ENCODE peak calls at places on chromosomes 4 and X, in seven cellular contexts. D is A549, E is GM23338, J is SK-N-SH, T is HepG2, I is K562, C is GM12878. L is an unnamed sample.

GRCh38 chr4:42671431-42672194 is 14.7 kb upstream of the ATP8A1 start:
- DNase-seq in J (no peak), T (no peak), C (no peak), E (no peak), D (no peak), I (no peak), L (no peak)

GRCh38 chr4:33714971-33715370 is 2529.3 kb downstream of the ARAP2 start:
- DNase-seq in E (no peak), J (no peak), C (no peak), I (no peak), T (no peak), D (no peak), L (no peak)

GRCh38 chrX:38129366-38129765 is 91.3 kb downstream of the SRPX start:
- DNase-seq in J (no peak), C (no peak), I (no peak), D (no peak), E (no peak), T (no peak), L (no peak)

GRCh38 chr4:149999485-150000074 is 78.7 kb upstream of the DCLK2 start:
- DNase-seq in D (peak; percentile 36), J (peak; percentile 34), T (peak; percentile 32), E (peak; percentile 54), I (peak; percentile 10), C (no peak), L (peak; percentile 60)

GRCh38 chr4:1400191-1400805 is 5.9 kb downstream of the NKX1-1 start:
- DNase-seq in E (no peak), D (no peak), C (no peak), J (peak; percentile 21), T (no peak), I (no peak), L (no peak)

GRCh38 chr4:177057191-177057590 is 252.5 kb upstream of the NEIL3 start:
- DNase-seq in D (no peak), I (no peak), T (no peak), J (no peak), C (no peak), E (no peak), L (no peak)

GRCh38 chr4:2796261-2797187 is 3.6 kb downstream of the SH3BP2 start:
- DNase-seq in C (no peak), J (peak; percentile 29), E (no peak), I (no peak), T (no peak), D (no peak), L (no peak)

GRCh38 chrX:31656013-31656412 is 584.2 kb upstream of the FTHL17 start:
- DNase-seq in C (no peak), D (no peak), T (no peak), J (no peak), I (no peak), E (no peak), L (no peak)

GRCh38 chr4:73308286-73308685 is 49.7 kb upstream of the ANKRD17 start:
- DNase-seq in C (no peak), I (no peak), T (peak; percentile 24), E (peak; percentile 54), D (no peak), J (no peak), L (no peak)

GRCh38 chrX:97563531-97564133 is 679.9 kb downstream of the RPA4 start:
- DNase-seq in C (peak; percentile 66), T (peak; percentile 9), I (no peak), J (no peak), D (no peak), E (no peak), L (no peak)

GRCh38 chr4:41212221-41213203 is 1.8 kb downstream of the APBB2 start:
- DNase-seq in J (peak; percentile 55), D (peak; percentile 62), T (peak; percentile 64), E (peak; percentile 57), I (no peak), C (peak; percentile 70), L (no peak)

GRCh38 chrX:30673405-30673804 is 20.2 kb downstream of the GK start:
- DNase-seq in I (no peak), J (no peak), D (no peak), C (no peak), E (no peak), T (no peak), L (no peak)

GRCh38 chrX:151184705-151185104 is 8.3 kb downstream of the GPR50 start:
- DNase-seq in D (no peak), E (no peak), J (no peak), T (no peak), C (no peak), I (no peak), L (no peak)

GRCh38 chr4:37890501-37891220 is at the start of gene TBC1D1:
- DNase-seq in E (peak; percentile 37), C (no peak), D (no peak), J (peak; percentile 69), T (no peak), I (no peak), L (no peak)

GRCh38 chrX:70476934-70477733 is 32.5 kb downstream of the DLG3 start:
- DNase-seq in I (peak; percentile 22), E (peak; percentile 59), C (no peak), J (no peak), D (peak; percentile 28), T (no peak), L (peak; percentile 78)

GRCh38 chr4:110396963-110397362 is 79.0 kb upstream of the ENPEP start:
- DNase-seq in I (no peak), D (no peak), J (no peak), T (no peak), C (no peak), E (no peak), L (no peak)

GRCh38 chr4:3371581-3372001 is 70.2 kb upstream of the HGFAC start:
- DNase-seq in J (peak; percentile 38), I (no peak), T (no peak), C (no peak), D (no peak), E (peak; percentile 52), L (no peak)

GRCh38 chr4:181293541-181293940 is 949.7 kb upstream of the TENM3 start:
- DNase-seq in J (no peak), C (no peak), T (no peak), I (no peak), D (no peak), E (no peak), L (no peak)

GRCh38 chr4:181294421-181294820 is 948.8 kb upstream of the TENM3 start:
- DNase-seq in D (no peak), J (no peak), C (no peak), T (no peak), I (no peak), E (no peak), L (no peak)

GRCh38 chr4:181289203-181289602 is 954.0 kb upstream of the TENM3 start:
- DNase-seq in E (no peak), I (no peak), C (no peak), D (no peak), J (no peak), T (no peak), L (no peak)

GRCh38 chr4:181291615-181292014 is 951.6 kb upstream of the TENM3 start:
- DNase-seq in D (no peak), I (no peak), J (no peak), T (no peak), E (no peak), C (no peak), L (no peak)

GRCh38 chr4:181293014-181293413 is 950.2 kb upstream of the TENM3 start:
- DNase-seq in I (no peak), D (no peak), T (no peak), J (no peak), C (no peak), E (no peak), L (no peak)
- TF ChIP-seq REST in I (no peak), D (no peak), T (no peak), J (no peak), C (no peak), E (no peak), L (no peak)

GRCh38 chr4:7539659-7540058 is 104.9 kb upstream of the PSAPL1 start:
- DNase-seq in D (peak; percentile 10), T (peak; percentile 48), I (peak; percentile 62), J (peak; percentile 87), E (peak; percentile 62), C (no peak), L (peak; percentile 92)

GRCh38 chr4:7541414-7541810 is 106.7 kb upstream of the PSAPL1 start:
- DNase-seq in D (no peak), I (no peak), E (no peak), J (no peak), T (no peak), C (no peak), L (no peak)

GRCh38 chr4:7539186-7539585 is 104.5 kb upstream of the PSAPL1 start:
- DNase-seq in I (no peak), E (no peak), T (no peak), C (no peak), D (no peak), J (no peak), L (no peak)

GRCh38 chr4:7540654-7541413 is 106.1 kb upstream of the PSAPL1 start:
- DNase-seq in D (no peak), E (no peak), C (no peak), J (no peak), I (no peak), T (no peak), L (no peak)

DNA sequence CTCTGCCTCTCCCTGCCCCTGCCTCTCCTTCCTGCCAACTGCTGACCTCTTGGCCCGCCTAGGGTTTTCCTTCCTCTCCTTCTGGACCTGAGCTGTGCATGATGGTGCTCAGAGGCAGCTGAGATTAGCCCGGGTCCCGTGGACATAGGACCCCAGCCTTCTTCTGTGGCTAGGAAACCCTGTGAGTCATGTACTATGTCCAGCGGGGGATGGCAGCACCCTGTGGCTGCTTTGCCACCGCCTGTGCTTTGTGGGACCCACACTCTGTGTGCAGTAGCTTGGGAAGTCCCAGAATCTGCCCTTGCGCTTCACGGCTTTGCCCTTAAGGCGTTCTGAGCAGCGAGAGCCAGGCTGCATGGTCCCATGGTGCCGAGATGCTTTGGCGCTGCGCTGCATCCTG is 105.5 kb upstream of the PSAPL1 start:
- DNase-seq in D (no peak), C (no peak), E (no peak), I (no peak), T (no peak), J (peak; percentile 42), L (no peak)
- TF ChIP-seq REST in D (no peak), C (no peak), E (no peak), I (no peak), T (no peak), J (no peak), L (no peak)

GRCh38 chr4:163166041-163166579 is 580 bp downstream of the NAF1 start:
- DNase-seq in E (peak; percentile 61), I (peak; percentile 71), J (peak; percentile 75), D (peak; percentile 13), T (peak; percentile 26), C (no peak), L (no peak)

GRCh38 chr4:163167333-163167626 is 590 bp upstream of the NAF1 start:
- DNase-seq in I (no peak), C (no peak), E (peak; percentile 27), D (no peak), T (no peak), J (peak; percentile 18), L (no peak)

GRCh38 chr4:163164591-163164990 is 2.1 kb downstream of the NAF1 start:
- DNase-seq in D (no peak), T (no peak), I (no peak), E (no peak), C (no peak), J (no peak), L (no peak)

GRCh38 chr4:163164110-163164509 is 2.6 kb downstream of the NAF1 start:
- DNase-seq in J (no peak), I (no peak), T (no peak), E (no peak), D (no peak), C (no peak), L (no peak)

GRCh38 chr4:163165217-163166017 is 1.3 kb downstream of the NAF1 start:
- DNase-seq in J (no peak), T (no peak), E (no peak), I (peak; percentile 16), D (no peak), C (no peak), L (no peak)
- TF ChIP-seq REST in J (no peak), T (no peak), E (no peak), I (no peak), D (no peak), C (no peak), L (no peak)

GRCh38 chr4:11223261-11223660 is 205.4 kb downstream of the HS3ST1 start:
- DNase-seq in I (no peak), T (no peak), C (no peak), J (no peak), E (peak; percentile 4), D (no peak), L (no peak)
- TF ChIP-seq REST in I (no peak), T (no peak), C (no peak), J (no peak), E (no peak), D (no peak), L (no peak)

L was measured in HCT116.